ENCODE peak calls at places on chromosomes 11 and 22, in four cellular contexts. One of them, this sample, is unnamed.
A peak's percentile ranks its signal among the peaks of the same experiment; 100 is the strongest.

GRCh38 chr22:40668611-40669390 is 10.5 kb upstream of the MCHR1 start:
- DNase-seq in K562: peak; percentile 40
- DNase-seq in GM12878: no peak
- DNase-seq in HepG2: peak; percentile 62
- DNase-seq in this sample: no peak

GRCh38 chr22:46110215-46110614 is 40.1 kb upstream of the PPARA start:
- DNase-seq in K562: peak; percentile 58
- DNase-seq in GM12878: no peak
- DNase-seq in HepG2: no peak
- DNase-seq in this sample: no peak

GRCh38 chr11:69512136-69512535 is 30.7 kb downstream of the LINC01488 start:
- DNase-seq in K562: no peak
- DNase-seq in GM12878: no peak
- DNase-seq in HepG2: no peak
- DNase-seq in this sample: no peak

GRCh38 chr11:27088353-27088752 is 47.7 kb downstream of the BBOX1 start:
- DNase-seq in K562: no peak
- DNase-seq in GM12878: no peak
- DNase-seq in HepG2: no peak
- DNase-seq in this sample: no peak

GRCh38 chr11:66070604-66071325 is 693 bp downstream of the PACS1 start:
- DNase-seq in K562: peak; percentile 74
- DNase-seq in GM12878: no peak
- DNase-seq in HepG2: no peak
- DNase-seq in this sample: peak; percentile 24

GRCh38 chr22:29154364-29155048 is 51.2 kb upstream of the EMID1 start:
- DNase-seq in K562: peak; percentile 78
- DNase-seq in GM12878: no peak
- DNase-seq in HepG2: peak; percentile 49
- DNase-seq in this sample: peak; percentile 95

GRCh38 chr22:20953668-20954500 is 13.2 kb upstream of the AIFM3 start:
- DNase-seq in K562: no peak
- DNase-seq in GM12878: no peak
- DNase-seq in HepG2: peak; percentile 67
- DNase-seq in this sample: no peak

GRCh38 chr11:112345708-112346107 is 85.0 kb upstream of the PLET1 start:
- DNase-seq in K562: peak; percentile 18
- DNase-seq in GM12878: no peak
- DNase-seq in HepG2: no peak
- DNase-seq in this sample: peak; percentile 37

GRCh38 chr11:1156506-1157340 is 1.0 kb upstream of the MUC5AC start:
- DNase-seq in K562: no peak
- DNase-seq in GM12878: no peak
- DNase-seq in HepG2: no peak
- DNase-seq in this sample: no peak
- TF ChIP-seq SP1 in K562: no peak
- TF ChIP-seq SP1 in GM12878: no peak
- TF ChIP-seq SP1 in HepG2: no peak
- TF ChIP-seq SP1 in this sample: no peak

GRCh38 chr11:45180158-45180887 is 33.9 kb downstream of the PRDM11 start:
- DNase-seq in K562: peak; percentile 73
- DNase-seq in GM12878: no peak
- DNase-seq in HepG2: no peak
- DNase-seq in this sample: peak; percentile 64
- TF ChIP-seq FOXM1 in K562: no peak
- TF ChIP-seq FOXM1 in GM12878: no peak
- TF ChIP-seq FOXM1 in HepG2: no peak
- TF ChIP-seq FOXM1 in this sample: no peak

DNA sequence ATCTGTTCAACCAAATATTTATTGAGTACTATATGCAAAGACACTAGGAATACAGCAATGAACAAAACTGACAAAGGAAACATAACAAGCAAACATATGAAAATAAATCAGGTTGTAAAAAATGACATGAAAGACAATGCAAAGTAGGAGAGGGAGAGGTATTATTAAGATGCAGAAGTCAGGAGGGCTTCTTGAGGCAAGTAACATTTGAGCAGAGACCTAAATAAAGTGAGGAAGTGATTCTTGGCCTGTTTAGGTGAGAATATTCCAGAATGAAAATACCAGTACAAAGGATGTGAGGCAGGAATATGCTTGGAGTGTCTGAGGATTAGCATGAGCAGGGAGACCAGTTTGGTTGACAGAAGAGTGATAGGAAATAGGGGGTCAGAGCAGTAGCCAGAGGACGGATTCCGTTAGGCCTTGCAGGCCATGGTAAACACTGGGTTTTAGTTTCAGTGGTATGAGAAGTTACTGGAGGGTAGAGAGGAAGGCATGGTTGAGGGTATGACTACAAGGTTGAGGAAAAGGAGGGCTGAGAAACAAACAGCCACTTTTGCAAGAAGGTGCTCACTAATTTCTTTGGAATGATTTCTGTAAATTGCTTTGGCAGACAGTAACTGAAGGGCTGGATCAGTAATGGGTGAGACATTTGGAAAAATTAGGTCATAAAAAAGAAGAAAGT is 191.8 kb downstream of the SWAP70 start:
- DNase-seq in K562: no peak
- DNase-seq in GM12878: peak; percentile 8
- DNase-seq in HepG2: no peak
- DNase-seq in this sample: no peak
- TF ChIP-seq SP1 in K562: no peak
- TF ChIP-seq SP1 in GM12878: no peak
- TF ChIP-seq SP1 in HepG2: no peak
- TF ChIP-seq SP1 in this sample: no peak

GRCh38 chr11:110297726-110298297 is 1.4 kb upstream of the RDX start:
- DNase-seq in K562: no peak
- DNase-seq in GM12878: no peak
- DNase-seq in HepG2: no peak
- DNase-seq in this sample: no peak
- TF ChIP-seq FOXM1 in K562: no peak
- TF ChIP-seq FOXM1 in GM12878: no peak
- TF ChIP-seq FOXM1 in HepG2: no peak
- TF ChIP-seq FOXM1 in this sample: no peak

GRCh38 chr11:117816151-117816741 is 8.3 kb downstream of the FXYD2 start:
- DNase-seq in K562: no peak
- DNase-seq in GM12878: no peak
- DNase-seq in HepG2: peak; percentile 65
- DNase-seq in this sample: peak; percentile 35

GRCh38 chr11:117814204-117814765 is 10.3 kb downstream of the FXYD2 start:
- DNase-seq in K562: no peak
- DNase-seq in GM12878: no peak
- DNase-seq in HepG2: no peak
- DNase-seq in this sample: no peak

GRCh38 chr11:117816846-117817212 is 7.7 kb downstream of the FXYD2 start:
- DNase-seq in K562: no peak
- DNase-seq in GM12878: no peak
- DNase-seq in HepG2: no peak
- DNase-seq in this sample: no peak

GRCh38 chr11:117814766-117815261 is 9.7 kb downstream of the FXYD2 start:
- DNase-seq in K562: no peak
- DNase-seq in GM12878: peak; percentile 96
- DNase-seq in HepG2: peak; percentile 54
- DNase-seq in this sample: no peak

GRCh38 chr11:117815262-117815803 is 9.2 kb downstream of the FXYD2 start:
- DNase-seq in K562: no peak
- DNase-seq in GM12878: peak; percentile 94
- DNase-seq in HepG2: no peak
- DNase-seq in this sample: no peak
- TF ChIP-seq SP1 in K562: no peak
- TF ChIP-seq SP1 in GM12878: peak; percentile 53
- TF ChIP-seq SP1 in HepG2: no peak
- TF ChIP-seq SP1 in this sample: no peak

DNA sequence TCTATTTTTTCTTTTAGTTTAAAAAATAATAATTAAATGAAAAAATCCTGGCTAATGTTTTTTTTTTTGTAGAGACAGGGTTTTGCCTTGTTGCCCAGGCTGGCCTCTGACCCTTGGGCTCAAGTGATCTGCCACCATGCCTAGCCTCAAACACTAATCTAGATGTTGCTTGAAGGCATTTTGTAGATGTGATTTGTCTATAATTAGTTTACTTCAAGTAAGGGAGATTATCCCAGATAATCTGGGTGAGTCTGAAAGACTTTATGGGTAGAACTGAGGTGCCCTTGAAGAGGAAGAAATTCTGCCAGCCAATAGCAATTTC is 38.6 kb upstream of the RBFOX2 start:
- DNase-seq in K562: no peak
- DNase-seq in GM12878: no peak
- DNase-seq in HepG2: no peak
- DNase-seq in this sample: no peak
- TF ChIP-seq FOXM1 in K562: no peak
- TF ChIP-seq FOXM1 in GM12878: no peak
- TF ChIP-seq FOXM1 in HepG2: no peak
- TF ChIP-seq FOXM1 in this sample: no peak

DNA sequence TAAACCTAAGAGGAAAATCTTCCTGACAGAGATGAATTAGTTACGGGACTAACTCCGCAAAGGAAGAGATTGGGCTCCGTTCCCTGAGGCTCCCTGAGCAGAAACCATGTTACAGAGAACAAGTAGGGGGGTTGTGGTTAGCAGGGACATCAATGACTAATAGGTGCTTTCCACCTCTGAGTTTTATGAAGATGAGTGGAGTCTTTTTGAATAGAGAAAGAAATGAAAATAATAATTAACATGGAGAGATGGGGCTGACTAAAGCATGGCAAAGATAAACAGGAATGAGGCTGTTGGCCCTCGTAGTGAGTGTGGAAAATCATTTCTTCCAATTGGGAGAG is 47.5 kb upstream of the PICALM start:
- DNase-seq in K562: no peak
- DNase-seq in GM12878: peak; percentile 77
- DNase-seq in HepG2: no peak
- DNase-seq in this sample: no peak
- TF ChIP-seq SP1 in K562: no peak
- TF ChIP-seq SP1 in GM12878: peak; percentile 54
- TF ChIP-seq SP1 in HepG2: no peak
- TF ChIP-seq SP1 in this sample: no peak

GRCh38 chr11:97454988-97455387 is 1065.2 kb downstream of the JRKL start:
- DNase-seq in K562: no peak
- DNase-seq in GM12878: no peak
- DNase-seq in HepG2: peak; percentile 3
- DNase-seq in this sample: no peak
- TF ChIP-seq FOXM1 in K562: no peak
- TF ChIP-seq FOXM1 in GM12878: no peak
- TF ChIP-seq FOXM1 in HepG2: no peak
- TF ChIP-seq FOXM1 in this sample: no peak

GRCh38 chr22:37326726-37327125 is 44.4 kb downstream of the CYTH4 start:
- DNase-seq in K562: no peak
- DNase-seq in GM12878: no peak
- DNase-seq in HepG2: no peak
- DNase-seq in this sample: no peak
- TF ChIP-seq SP1 in K562: no peak
- TF ChIP-seq SP1 in GM12878: no peak
- TF ChIP-seq SP1 in HepG2: no peak
- TF ChIP-seq SP1 in this sample: no peak

GRCh38 chr11:1740786-1741530 is 9.4 kb downstream of the IFITM10 start:
- DNase-seq in K562: no peak
- DNase-seq in GM12878: no peak
- DNase-seq in HepG2: no peak
- DNase-seq in this sample: no peak

GRCh38 chr11:1741741-1742140 is 8.7 kb downstream of the IFITM10 start:
- DNase-seq in K562: no peak
- DNase-seq in GM12878: no peak
- DNase-seq in HepG2: no peak
- DNase-seq in this sample: no peak

GRCh38 chr11:1737080-1737757 is 13.2 kb downstream of the IFITM10 start:
- DNase-seq in K562: no peak
- DNase-seq in GM12878: no peak
- DNase-seq in HepG2: no peak
- DNase-seq in this sample: no peak

GRCh38 chr11:1738380-1738779 is 12.0 kb downstream of the IFITM10 start:
- DNase-seq in K562: no peak
- DNase-seq in GM12878: no peak
- DNase-seq in HepG2: no peak
- DNase-seq in this sample: no peak

GRCh38 chr11:1739576-1739975 is 10.8 kb downstream of the IFITM10 start:
- DNase-seq in K562: no peak
- DNase-seq in GM12878: no peak
- DNase-seq in HepG2: no peak
- DNase-seq in this sample: no peak
- TF ChIP-seq FOXM1 in K562: no peak
- TF ChIP-seq FOXM1 in GM12878: no peak
- TF ChIP-seq FOXM1 in HepG2: no peak
- TF ChIP-seq FOXM1 in this sample: no peak